ENCODE peak calls at places on chromosomes 12 and 14, in five cellular contexts. L is adrenal gland, W is IMR-90, J is hepatocyte, Z is aorta. T is an unnamed sample. For H3K4me1, the result is how much of the 10 kb centered on the place peaks cover.

GRCh38 chr12:47244730-47245285 is 165.0 kb upstream of the AMIGO2 start:
- DNase-seq in J (no peak), W (no peak), L (no peak), Z (no peak), T (no peak)

GRCh38 chr12:108063192-108063591 is 65.9 kb upstream of the WSCD2 start:
- DNase-seq in W (no peak), Z (no peak), J (no peak), L (no peak), T (no peak)

GRCh38 chr12:52062167-52063080 is 7.4 kb upstream of the ATG101 start:
- DNase-seq in L (peak), Z (no peak), W (no peak), J (no peak), T (peak)

GRCh38 chr14:66109426-66109825 is 376.7 kb upstream of the CCDC196 start:
- DNase-seq in Z (no peak), W (no peak), J (no peak), L (no peak), T (no peak)

GRCh38 chr14:28751467-28752058 is 15.0 kb upstream of the FOXG1 start:
- DNase-seq in Z (no peak), L (peak), W (peak), J (peak), T (no peak)

GRCh38 chr12:120224304-120225199 is 23.6 kb upstream of the RPLP0 start:
- DNase-seq in L (peak), W (no peak), J (peak), Z (no peak), T (peak)

GRCh38 chr14:95835331-95835730 is 41.3 kb upstream of the TUNAR start:
- DNase-seq in W (peak), J (no peak), Z (no peak), L (no peak), T (no peak)

GRCh38 chr12:31220633-31221565 is 105.1 kb downstream of the SINHCAF start:
- DNase-seq in W (peak), Z (no peak), J (peak), L (no peak), T (no peak)

GRCh38 chr14:58633831-58634230 is 3.9 kb upstream of the DACT1 start:
- DNase-seq in J (no peak), Z (no peak), L (no peak), W (peak), T (no peak)

GRCh38 chr14:33414041-33414440 is 475.4 kb downstream of the NPAS3 start:
- DNase-seq in W (no peak), Z (no peak), L (no peak), J (no peak), T (no peak)

GRCh38 chr12:12249216-12250050 is 17.4 kb downstream of the LRP6 start:
- DNase-seq in L (no peak), W (no peak), Z (no peak), J (no peak), T (no peak)

GRCh38 chr12:7160183-7160582 is 29.3 kb upstream of the PEX5 start:
- DNase-seq in Z (no peak), J (no peak), W (no peak), L (no peak), T (no peak)

GRCh38 chr12:116318738-116319050 is 41.2 kb upstream of the MED13L start:
- DNase-seq in L (no peak), J (peak), W (no peak), Z (no peak), T (no peak)

GRCh38 chr14:102575479-102576428 is 16.7 kb upstream of the RCOR1 start:
- DNase-seq in L (no peak), W (no peak), J (no peak), Z (no peak), T (no peak)

GRCh38 chr12:64042901-64043300 is 179.2 kb downstream of the KICS2 start:
- DNase-seq in J (no peak), L (no peak), Z (no peak), W (peak), T (no peak)

GRCh38 chr14:80805136-80805535 is 136.4 kb downstream of the CEP128 start:
- DNase-seq in J (no peak), L (no peak), Z (no peak), W (peak), T (no peak)

GRCh38 chr12:115423546-115423987 is 739.6 kb upstream of the TBX3 start:
- DNase-seq in Z (no peak), W (no peak), L (no peak), J (peak), T (no peak)

GRCh38 chr12:16019131-16019530 is 108.0 kb downstream of the DERA start:
- DNase-seq in Z (no peak), L (no peak), W (peak), J (no peak), T (no peak)

GRCh38 chr12:124419292-124420040 is 124.6 kb downstream of the RFLNA start:
- DNase-seq in L (no peak), W (peak), J (no peak), Z (no peak), T (no peak)

GRCh38 chr12:124418791-124419190 is 123.9 kb downstream of the RFLNA start:
- DNase-seq in J (no peak), Z (no peak), W (no peak), L (no peak), T (no peak)

GRCh38 chr12:124418156-124418555 is 123.3 kb downstream of the RFLNA start:
- DNase-seq in Z (no peak), W (no peak), L (no peak), J (no peak), T (no peak)

GRCh38 chr12:124415064-124415463 is 120.2 kb downstream of the RFLNA start:
- DNase-seq in W (no peak), L (no peak), J (no peak), Z (no peak), T (no peak)

DNA sequence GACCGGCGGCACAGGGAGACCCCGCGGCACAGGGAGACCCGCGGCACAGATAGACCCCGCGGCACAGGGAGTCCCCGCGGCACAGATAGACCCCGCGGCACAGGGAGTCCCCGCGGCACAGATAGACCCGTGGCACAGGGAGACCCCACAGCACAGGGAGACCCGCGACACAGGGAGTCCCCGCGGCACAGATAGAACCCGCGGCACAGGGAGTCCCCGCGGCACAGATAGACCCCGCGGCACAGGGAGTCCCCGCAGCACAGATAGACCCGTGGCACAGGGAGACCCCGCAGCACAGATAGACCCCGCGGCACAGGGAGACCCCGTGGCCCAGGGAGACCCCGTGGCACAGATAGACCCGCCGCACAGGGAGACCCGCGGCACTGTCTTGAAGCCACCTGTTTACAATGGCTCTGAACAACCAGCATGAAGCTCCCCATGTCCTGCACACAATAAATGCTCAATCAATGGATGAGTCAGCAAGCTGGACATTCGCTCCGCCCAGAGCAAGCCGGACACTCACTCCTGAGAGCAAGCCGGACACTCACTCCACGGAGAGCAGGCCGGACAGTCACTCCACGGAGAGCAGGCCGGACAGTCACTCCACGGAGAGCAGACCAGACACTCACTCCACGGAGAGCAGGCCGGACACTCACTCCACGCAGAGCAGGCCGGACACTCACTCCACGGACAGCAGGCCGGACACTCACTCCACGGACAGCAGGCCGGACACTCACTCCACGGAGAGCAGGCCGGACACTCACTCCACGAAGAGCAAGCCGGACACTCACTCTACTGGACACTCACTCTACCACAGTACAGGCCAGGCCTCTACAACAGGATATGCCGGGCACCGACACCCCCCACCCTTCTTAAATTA is 121.9 kb downstream of the RFLNA start:
- DNase-seq in J (no peak), W (peak), L (no peak), Z (no peak), T (no peak)
- H3K4me1 ChIP-seq in J (under half), W (under half), L (under half), Z (under half), T (under half)

GRCh38 chr12:57632369-57632897 is 568 bp downstream of the B4GALNT1 start:
- DNase-seq in W (no peak), Z (no peak), L (no peak), J (peak), T (peak)
- H3K27ac ChIP-seq in W (no peak), Z (no peak), L (no peak), J (no peak), T (no peak)

DNA sequence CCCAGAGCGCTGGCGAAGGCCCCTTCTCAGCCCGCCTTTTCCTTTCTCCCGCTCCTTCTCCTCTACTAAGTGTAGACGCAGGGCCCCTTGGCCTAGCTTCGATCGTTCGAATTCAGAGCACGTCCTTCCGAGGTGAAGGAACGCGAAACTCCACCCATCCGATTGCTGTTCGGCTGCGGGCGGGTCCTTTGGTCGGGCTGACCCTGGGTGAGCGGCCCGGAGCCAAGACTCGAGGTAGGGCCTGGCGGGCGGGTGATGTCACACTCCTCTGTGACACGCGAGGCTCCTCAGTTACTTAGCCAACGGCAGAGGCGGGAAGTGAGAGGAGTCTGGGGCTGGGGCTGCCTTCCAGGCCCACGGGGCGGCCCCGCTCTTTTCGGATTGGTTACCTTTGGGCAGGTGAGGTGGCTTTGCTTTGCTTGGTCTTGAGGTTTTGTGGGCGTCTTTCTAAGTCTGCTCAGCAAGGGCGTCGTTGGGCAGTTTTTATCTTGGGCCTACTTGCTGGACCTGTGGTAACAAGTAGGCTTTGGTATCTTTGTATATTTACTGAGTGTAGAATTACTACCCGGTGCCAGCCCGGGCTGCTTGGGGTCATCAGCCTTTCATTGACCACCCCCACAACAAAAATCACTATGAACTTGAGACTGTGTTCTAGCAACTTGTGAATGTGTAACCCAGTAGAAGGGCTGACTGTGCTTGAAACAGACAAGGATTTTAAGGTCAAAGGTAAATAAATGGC is 694 bp downstream of the TMBIM6 start:
- DNase-seq in J (peak), W (peak), L (peak), Z (peak), T (peak)
- H3K4me3 ChIP-seq in J (peak), W (peak), L (peak), Z (peak), T (peak)

GRCh38 chr12:25592725-25593495 is 39.8 kb upstream of the LMNTD1 start:
- DNase-seq in Z (no peak), J (no peak), L (no peak), W (no peak), T (no peak)
- H3K4me1 ChIP-seq in Z (under half), J (under half), L (under half), W (under half), T (under half)

GRCh38 chr12:110616471-110617115 is 2.7 kb downstream of the TCTN1 start:
- DNase-seq in L (peak), Z (no peak), W (no peak), J (no peak), T (no peak)

GRCh38 chr12:110619534-110619953 is 5.6 kb downstream of the TCTN1 start:
- DNase-seq in W (peak), L (peak), J (no peak), Z (no peak), T (no peak)

GRCh38 chr12:110615171-110615570 is 1.2 kb downstream of the TCTN1 start:
- DNase-seq in W (no peak), L (no peak), J (no peak), Z (no peak), T (no peak)

GRCh38 chr12:110613771-110614684 is at the start of gene TCTN1:
- DNase-seq in W (peak), L (peak), J (peak), Z (peak), T (peak)
- H3K27ac ChIP-seq in W (peak), L (peak), J (peak), Z (no peak), T (peak)

DNA sequence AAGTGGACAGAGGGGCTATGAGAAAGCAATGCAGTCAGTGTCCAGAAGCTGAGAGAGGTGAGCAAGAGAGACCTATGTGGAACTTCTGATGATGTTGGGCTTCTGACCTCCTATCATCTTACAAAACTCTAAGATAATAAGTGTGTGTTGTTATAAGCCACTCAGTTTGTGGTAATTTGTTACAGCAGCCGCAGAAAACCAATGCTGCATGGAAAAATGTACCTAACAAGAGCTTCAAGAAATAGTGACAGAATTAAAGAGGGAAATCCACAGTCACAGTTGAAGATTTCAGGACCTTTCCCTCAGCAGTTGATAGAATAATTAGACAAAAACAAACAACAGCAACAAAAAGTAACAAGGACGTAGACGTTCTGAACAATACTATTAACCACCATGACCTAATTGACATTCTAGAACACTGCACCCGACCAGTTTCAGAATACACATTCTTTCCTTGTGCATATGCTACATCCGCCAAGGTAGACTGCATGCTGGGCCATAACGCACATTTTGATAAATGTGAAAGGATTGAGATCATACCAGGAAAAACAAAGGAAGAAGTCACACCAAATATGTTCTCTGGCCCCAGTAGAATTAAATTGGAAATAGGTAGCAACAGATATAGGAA is 1.8 kb upstream of the EVL start:
- DNase-seq in J (no peak), Z (no peak), W (no peak), L (no peak), T (no peak)
- H3K4me3 ChIP-seq in J (no peak), Z (no peak), W (no peak), L (no peak), T (no peak)

GRCh38 chr12:122895290-122895689 is 634 bp downstream of the VPS37B start:
- DNase-seq in Z (no peak), J (no peak), W (no peak), L (no peak), T (no peak)
- H3K4me1 ChIP-seq in Z (under half), J (under half), W (under half), L (under half), T (under half)

GRCh38 chr14:40340708-40341107 is 908.5 kb upstream of the FBXO33 start:
- DNase-seq in W (no peak), L (no peak), Z (no peak), J (no peak), T (no peak)
- H3K27ac ChIP-seq in W (no peak), L (no peak), Z (no peak), J (no peak), T (no peak)

GRCh38 chr14:34700622-34701130 is 13.7 kb downstream of the CFL2 start:
- DNase-seq in Z (no peak), W (no peak), J (no peak), L (no peak), T (no peak)

GRCh38 chr14:34701808-34702207 is 12.6 kb downstream of the CFL2 start:
- DNase-seq in J (no peak), L (no peak), W (no peak), Z (no peak), T (no peak)

GRCh38 chr14:34699873-34700621 is 14.3 kb downstream of the CFL2 start:
- DNase-seq in L (no peak), Z (no peak), J (peak), W (peak), T (no peak)
- H3K4me3 ChIP-seq in L (no peak), Z (no peak), J (no peak), W (no peak), T (no peak)

T was measured in right cardiac atrium.